ENCODE peak calls at places on chromosome 12, in ten cellular contexts. L is bronchial epithelial cell; E is stimulated activated CD4-positive, alpha-beta T cell treated with anti-CD3 and anti-CD28 coated beads, Interleukin-4, amount 100 ng/mL, for 24 hours; F is GDM1; J is A549; Z is natural killer cell; B is fibroblast of mammary gland; O is amniotic stem cell; H is activated naive CD4-positive, alpha-beta T cell treated with Interleukin-2 at 50 U/mL for 16 hours; M is mesothelial cell of epicardium. T is an unnamed sample.

GRCh38 chr12:68080577-68080976 is 79.0 kb downstream of the IFNG start:
- DNase-seq in L (no peak), E (no peak), F (no peak), J (no peak), Z (peak), B (no peak), O (no peak), H (peak), M (no peak), T (no peak)

GRCh38 chr12:262817-263216 is at the start of gene SLC6A13:
- DNase-seq in L (peak), E (no peak), F (no peak), J (no peak), Z (no peak), B (no peak), O (no peak), H (no peak), M (no peak), T (no peak)

GRCh38 chr12:3928538-3929220 is 55.5 kb upstream of the PARP11 start:
- DNase-seq in L (no peak), E (no peak), F (peak), J (no peak), Z (no peak), B (no peak), O (no peak), H (no peak), M (peak), T (no peak)

GRCh38 chr12:5072326-5072725 is 28.6 kb downstream of the KCNA5 start:
- DNase-seq in L (no peak), E (no peak), F (no peak), J (no peak), Z (no peak), B (no peak), O (no peak), H (no peak), M (no peak), T (no peak)

GRCh38 chr12:97167598-97167997 is 260.5 kb downstream of the NEDD1 start:
- DNase-seq in L (no peak), E (no peak), F (no peak), J (no peak), Z (no peak), B (no peak), O (no peak), H (no peak), M (no peak), T (no peak)

GRCh38 chr12:17326649-17327048 is 720.7 kb upstream of the LMO3 start:
- DNase-seq in L (no peak), E (no peak), F (no peak), J (no peak), Z (no peak), B (no peak), O (no peak), H (no peak), M (no peak), T (no peak)

GRCh38 chr12:46110928-46111699 is 120.7 kb upstream of the SCAF11 start:
- DNase-seq in L (peak), E (no peak), F (no peak), J (no peak), Z (no peak), B (no peak), O (no peak), H (no peak), M (no peak), T (no peak)

GRCh38 chr12:91988076-91988475 is 157.6 kb downstream of the BTG1 start:
- DNase-seq in L (no peak), E (no peak), F (no peak), J (no peak), Z (no peak), B (no peak), O (no peak), H (no peak), M (no peak), T (no peak)

GRCh38 chr12:109760930-109761630 is 47.5 kb downstream of the FAM222A start:
- DNase-seq in L (no peak), E (no peak), F (no peak), J (no peak), Z (peak), B (no peak), O (no peak), H (no peak), M (no peak), T (no peak)

GRCh38 chr12:120562906-120563305 is 18.3 kb downstream of the POP5 start:
- DNase-seq in L (no peak), E (no peak), F (no peak), J (no peak), Z (no peak), B (no peak), O (no peak), H (no peak), M (no peak), T (no peak)

T was measured in NCI-H1694.